ENCODE peak calls at places on chromosome 13, in eight cellular contexts. L, M, W, R, X, P, J and B are unnamed samples.

GRCh38 chr13:27973291-27973690 is 4.2 kb upstream of the CDX2 start:
- DNase-seq in P (no peak), R (no peak), J (no peak), X (no peak), L (peak; percentile 19), W (no peak), M (no peak), B (no peak)

GRCh38 chr13:97369269-97369893 is 64.6 kb upstream of the RAP2A start:
- DNase-seq in P (no peak), J (no peak), X (no peak), W (no peak), R (no peak), L (no peak), M (no peak), B (peak; percentile 47)

GRCh38 chr13:90868321-90868920 is 479.1 kb upstream of the MIR17HG start:
- DNase-seq in X (peak; percentile 13), R (no peak), P (no peak), L (no peak), W (peak; percentile 9), M (no peak), J (peak; percentile 42), B (peak; percentile 4)

GRCh38 chr13:60944016-60944415 is 471.6 kb downstream of the PCDH20 start:
- DNase-seq in W (no peak), J (no peak), P (no peak), R (no peak), X (no peak), M (no peak), L (no peak), B (no peak)

GRCh38 chr13:29956771-29957170 is 106.4 kb upstream of the UBL3 start:
- DNase-seq in J (no peak), M (no peak), X (no peak), W (no peak), P (no peak), R (no peak), L (no peak), B (no peak)

GRCh38 chr13:106484755-106485193 is 50.7 kb downstream of the EFNB2 start:
- DNase-seq in P (no peak), M (no peak), L (no peak), X (no peak), J (peak; percentile 89), W (no peak), R (no peak), B (no peak)

GRCh38 chr13:90362718-90363117 is 984.8 kb upstream of the MIR17HG start:
- DNase-seq in R (no peak), L (no peak), J (peak; percentile 21), W (no peak), P (no peak), X (no peak), M (no peak), B (no peak)

GRCh38 chr13:79482271-79482970 is 1.5 kb downstream of the NDFIP2 start:
- DNase-seq in P (no peak), J (peak; percentile 22), L (no peak), W (no peak), R (no peak), M (no peak), X (no peak), B (peak; percentile 41)

GRCh38 chr13:31012285-31013024 is 80.0 kb downstream of the TEX26 start:
- DNase-seq in L (no peak), W (no peak), R (no peak), M (no peak), X (peak; percentile 8), J (peak; percentile 52), P (no peak), B (no peak)

GRCh38 chr13:100130092-100130491 is 41.2 kb downstream of the PCCA start:
- DNase-seq in W (no peak), R (no peak), L (no peak), P (no peak), X (no peak), J (no peak), M (no peak), B (no peak)

GRCh38 chr13:75993823-75994222 is 357.7 kb downstream of the LMO7 start:
- DNase-seq in P (no peak), R (no peak), M (no peak), W (no peak), J (no peak), X (no peak), L (no peak), B (no peak)

GRCh38 chr13:46295531-46296464 is 84.1 kb downstream of the LRRC63 start:
- DNase-seq in W (peak; percentile 86), R (peak; percentile 87), X (no peak), L (peak; percentile 34), M (peak; percentile 52), J (peak; percentile 97), P (no peak), B (peak; percentile 31)

GRCh38 chr13:31267126-31267784 is 67.5 kb downstream of the B3GLCT start:
- DNase-seq in J (peak; percentile 13), W (peak; percentile 75), M (no peak), R (no peak), L (no peak), P (no peak), X (no peak), B (no peak)

GRCh38 chr13:41356788-41357187 is 45.7 kb downstream of the NAA16 start:
- DNase-seq in R (peak; percentile 51), M (no peak), W (no peak), X (no peak), P (no peak), L (no peak), J (no peak), B (no peak)

GRCh38 chr13:41554180-41554579 is 96.8 kb downstream of the RGCC start:
- DNase-seq in L (no peak), P (no peak), M (no peak), W (no peak), X (no peak), J (no peak), R (no peak), B (no peak)

GRCh38 chr13:42777476-42777875 is 3.9 kb upstream of the FAM216B start:
- DNase-seq in L (no peak), R (no peak), J (no peak), M (no peak), W (no peak), P (no peak), X (no peak), B (no peak)

GRCh38 chr13:39451860-39452301 is 151.1 kb downstream of the LHFPL6 start:
- DNase-seq in M (peak; percentile 64), R (no peak), W (no peak), X (no peak), P (no peak), J (peak; percentile 90), L (no peak), B (peak; percentile 2)

GRCh38 chr13:35789335-35790166 is 313.1 kb upstream of the MAB21L1 start:
- DNase-seq in L (no peak), J (peak; percentile 66), R (no peak), P (no peak), W (peak; percentile 19), M (no peak), X (no peak), B (peak; percentile 1)

GRCh38 chr13:79549355-79550106 is 68.6 kb downstream of the NDFIP2 start:
- DNase-seq in L (no peak), P (no peak), R (no peak), W (no peak), J (peak; percentile 28), X (no peak), M (no peak), B (no peak)

GRCh38 chr13:112065867-112066623 is 904 bp upstream of the SOX1 start:
- DNase-seq in P (no peak), M (no peak), L (no peak), X (no peak), J (no peak), R (no peak), W (no peak), B (no peak)
- H3K4me3 ChIP-seq in P (peak overlapping the region; percentile 56), M (no peak overlapping the region), L (peak overlapping the region; percentile 32), X (no peak overlapping the region), J (peak overlapping the region; percentile 33), R (peak overlapping the region; percentile 57), W (no peak overlapping the region), B (no peak overlapping the region)

GRCh38 chr13:51202477-51203046 is 19.6 kb upstream of the FAM124A start:
- DNase-seq in W (no peak), L (no peak), X (no peak), P (no peak), J (no peak), R (no peak), M (no peak), B (no peak)
- H3K4me1 ChIP-seq in W (no peaks in the 10 kb centered on the region), L (no peaks in the 10 kb centered on the region), X (no peaks in the 10 kb centered on the region), P (no peaks in the 10 kb centered on the region), J (no peaks in the 10 kb centered on the region), R (no peaks in the 10 kb centered on the region), M (no peaks in the 10 kb centered on the region), B (no peaks in the 10 kb centered on the region)

DNA sequence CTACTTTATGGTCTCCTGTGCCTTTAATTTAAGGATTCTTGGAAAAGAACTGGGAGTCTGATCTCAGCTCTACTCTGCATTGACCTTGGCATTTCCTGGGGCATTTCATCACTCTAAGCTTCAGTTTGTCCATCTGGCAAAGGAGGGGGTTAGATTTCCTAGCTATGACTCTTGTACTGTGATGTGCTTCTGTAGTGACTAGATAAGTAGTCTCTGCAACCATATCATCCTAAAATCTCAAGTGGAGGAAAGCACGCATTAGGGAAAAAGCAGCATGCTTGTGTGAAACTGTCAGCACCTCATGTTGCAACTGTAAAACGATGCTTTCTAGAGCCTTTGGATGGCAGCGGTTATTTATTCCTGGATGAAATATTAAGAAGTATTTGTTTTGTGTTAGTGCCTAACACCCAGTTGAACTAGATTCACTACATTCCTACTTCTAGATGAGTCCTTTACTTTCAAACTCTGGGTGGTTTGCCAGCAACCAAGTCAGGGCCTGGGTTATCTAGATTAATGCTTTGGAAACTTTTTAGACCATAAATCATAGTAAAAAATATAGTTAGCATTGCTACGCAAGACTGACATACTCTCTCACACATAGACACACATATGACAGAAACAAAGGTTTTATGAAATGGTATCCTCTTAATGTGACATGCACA is 6.8 kb downstream of the WDFY2 start:
- DNase-seq in X (peak; percentile 46), R (no peak), J (peak; percentile 96), L (peak; percentile 41), W (peak; percentile 68), P (no peak), M (peak; percentile 67), B (no peak)
- H3K27ac ChIP-seq in X (peak overlapping the region; percentile 64), R (no peak overlapping the region), J (peak overlapping the region; percentile 63), L (peak overlapping the region; percentile 27), W (peak overlapping the region; percentile 27), P (peak overlapping the region; percentile 65), M (peak overlapping the region; percentile 73), B (no peak overlapping the region)

GRCh38 chr13:110811751-110812110 is 98.2 kb downstream of the ING1 start:
- DNase-seq in X (no peak), J (no peak), P (no peak), W (no peak), M (no peak), R (no peak), L (no peak), B (no peak)
- H3K4me3 ChIP-seq in X (no peak overlapping the region), J (no peak overlapping the region), P (peak overlapping the region; percentile 60), W (no peak overlapping the region), M (no peak overlapping the region), R (no peak overlapping the region), L (no peak overlapping the region), B (no peak overlapping the region)